ENCODE peak calls at places on chromosomes 5 and 9, in five cellular contexts. One of them, this sample, is unnamed. For H3K4me1, the result is how much of the 10 kb centered on the place peaks cover.

GRCh38 chr5:32612134-32612888 is 27.0 kb downstream of the SUB1 start:
- DNase-seq in GM23338: no peak
- DNase-seq in K562: no peak
- DNase-seq in fibroblast of lung: no peak
- DNase-seq in HCT116: no peak
- DNase-seq in this sample: peak

GRCh38 chr5:167030500-167031120 is 1260.8 kb upstream of the WWC1 start:
- DNase-seq in GM23338: peak
- DNase-seq in K562: peak
- DNase-seq in fibroblast of lung: no peak
- DNase-seq in HCT116: no peak
- DNase-seq in this sample: no peak

GRCh38 chr5:16744164-16744880 is 127.5 kb upstream of the RETREG1 start:
- DNase-seq in GM23338: no peak
- DNase-seq in K562: no peak
- DNase-seq in fibroblast of lung: no peak
- DNase-seq in HCT116: no peak
- DNase-seq in this sample: no peak

GRCh38 chr9:136760424-136760823 is 2.4 kb upstream of the LCN8 start:
- DNase-seq in GM23338: no peak
- DNase-seq in K562: no peak
- DNase-seq in fibroblast of lung: no peak
- DNase-seq in HCT116: no peak
- DNase-seq in this sample: no peak

GRCh38 chr5:177364159-177364962 is 6.6 kb downstream of the RGS14 start:
- DNase-seq in GM23338: peak
- DNase-seq in K562: no peak
- DNase-seq in fibroblast of lung: no peak
- DNase-seq in HCT116: no peak
- DNase-seq in this sample: no peak

GRCh38 chr5:167485395-167485794 is 806.0 kb upstream of the WWC1 start:
- DNase-seq in GM23338: no peak
- DNase-seq in K562: no peak
- DNase-seq in fibroblast of lung: no peak
- DNase-seq in HCT116: no peak
- DNase-seq in this sample: no peak

GRCh38 chr9:18601026-18601425 is 127.1 kb downstream of the ADAMTSL1 start:
- DNase-seq in GM23338: no peak
- DNase-seq in K562: no peak
- DNase-seq in fibroblast of lung: no peak
- DNase-seq in HCT116: no peak
- DNase-seq in this sample: no peak

GRCh38 chr5:119341452-119342349 is 14.1 kb upstream of the TNFAIP8 start:
- DNase-seq in GM23338: no peak
- DNase-seq in K562: no peak
- DNase-seq in fibroblast of lung: no peak
- DNase-seq in HCT116: no peak
- DNase-seq in this sample: no peak

GRCh38 chr5:170420809-170421412 is 31.7 kb upstream of the KCNMB1 start:
- DNase-seq in GM23338: peak
- DNase-seq in K562: peak
- DNase-seq in fibroblast of lung: peak
- DNase-seq in HCT116: peak
- DNase-seq in this sample: peak

GRCh38 chr5:135392256-135392655 is 6.8 kb downstream of the MACROH2A1 start:
- DNase-seq in GM23338: no peak
- DNase-seq in K562: no peak
- DNase-seq in fibroblast of lung: peak
- DNase-seq in HCT116: no peak
- DNase-seq in this sample: no peak

GRCh38 chr5:150734579-150735384 is 24.0 kb downstream of the DCTN4 start:
- DNase-seq in GM23338: peak
- DNase-seq in K562: peak
- DNase-seq in fibroblast of lung: no peak
- DNase-seq in HCT116: no peak
- DNase-seq in this sample: no peak

GRCh38 chr9:74100042-74100441 is 397.1 kb upstream of the RORB start:
- DNase-seq in GM23338: no peak
- DNase-seq in K562: no peak
- DNase-seq in fibroblast of lung: no peak
- DNase-seq in HCT116: no peak
- DNase-seq in this sample: no peak

GRCh38 chr5:100777680-100778281 is 125.3 kb downstream of the ST8SIA4 start:
- DNase-seq in GM23338: no peak
- DNase-seq in K562: peak
- DNase-seq in fibroblast of lung: peak
- DNase-seq in HCT116: peak
- DNase-seq in this sample: peak

GRCh38 chr9:14313378-14313940 is 482 bp downstream of the NFIB start:
- DNase-seq in GM23338: peak
- DNase-seq in K562: peak
- DNase-seq in fibroblast of lung: peak
- DNase-seq in HCT116: no peak
- DNase-seq in this sample: peak

GRCh38 chr5:179228341-179229121 is 116.7 kb downstream of the ADAMTS2 start:
- DNase-seq in GM23338: no peak
- DNase-seq in K562: no peak
- DNase-seq in fibroblast of lung: no peak
- DNase-seq in HCT116: no peak
- DNase-seq in this sample: no peak

GRCh38 chr5:80153586-80154126 is 102.2 kb downstream of the SERINC5 start:
- DNase-seq in GM23338: no peak
- DNase-seq in K562: no peak
- DNase-seq in fibroblast of lung: no peak
- DNase-seq in HCT116: no peak
- DNase-seq in this sample: no peak

GRCh38 chr5:179495906-179496455 is 54.4 kb upstream of the RUFY1 start:
- DNase-seq in GM23338: no peak
- DNase-seq in K562: no peak
- DNase-seq in fibroblast of lung: no peak
- DNase-seq in HCT116: no peak
- DNase-seq in this sample: peak

GRCh38 chr5:173397531-173397930 is 69.3 kb upstream of the STC2 start:
- DNase-seq in GM23338: no peak
- DNase-seq in K562: no peak
- DNase-seq in fibroblast of lung: peak
- DNase-seq in HCT116: no peak
- DNase-seq in this sample: no peak

GRCh38 chr9:85163415-85163814 is 493.9 kb downstream of the NTRK2 start:
- DNase-seq in GM23338: no peak
- DNase-seq in K562: no peak
- DNase-seq in fibroblast of lung: no peak
- DNase-seq in HCT116: no peak
- DNase-seq in this sample: no peak

GRCh38 chr9:133572821-133573361 is 36.3 kb downstream of the FAM163B start:
- DNase-seq in GM23338: no peak
- DNase-seq in K562: no peak
- DNase-seq in fibroblast of lung: no peak
- DNase-seq in HCT116: no peak
- DNase-seq in this sample: no peak

GRCh38 chr5:91176288-91177016 is 206.7 kb downstream of the ARRDC3 start:
- DNase-seq in GM23338: no peak
- DNase-seq in K562: no peak
- DNase-seq in fibroblast of lung: no peak
- DNase-seq in HCT116: no peak
- DNase-seq in this sample: no peak

GRCh38 chr9:109793196-109793595 is 13.2 kb downstream of the PALM2AKAP2 start:
- DNase-seq in GM23338: no peak
- DNase-seq in K562: no peak
- DNase-seq in fibroblast of lung: peak
- DNase-seq in HCT116: no peak
- DNase-seq in this sample: peak

GRCh38 chr9:104280216-104280585 is 186.1 kb downstream of the SMC2 start:
- DNase-seq in GM23338: no peak
- DNase-seq in K562: no peak
- DNase-seq in fibroblast of lung: no peak
- DNase-seq in HCT116: no peak
- DNase-seq in this sample: no peak

GRCh38 chr5:54837939-54838457 is 147.4 kb downstream of the ESM1 start:
- DNase-seq in GM23338: no peak
- DNase-seq in K562: no peak
- DNase-seq in fibroblast of lung: no peak
- DNase-seq in HCT116: no peak
- DNase-seq in this sample: no peak

GRCh38 chr5:81553570-81554212 is 159.8 kb upstream of the ACOT12 start:
- DNase-seq in GM23338: no peak
- DNase-seq in K562: no peak
- DNase-seq in fibroblast of lung: no peak
- DNase-seq in HCT116: no peak
- DNase-seq in this sample: no peak

GRCh38 chr9:114894801-114895433 is 35.5 kb downstream of the TNFSF8 start:
- DNase-seq in GM23338: peak
- DNase-seq in K562: no peak
- DNase-seq in fibroblast of lung: peak
- DNase-seq in HCT116: no peak
- DNase-seq in this sample: peak

GRCh38 chr5:88826959-88827585 is 55.9 kb downstream of the MEF2C start:
- DNase-seq in GM23338: peak
- DNase-seq in K562: peak
- DNase-seq in fibroblast of lung: peak
- DNase-seq in HCT116: peak
- DNase-seq in this sample: no peak

GRCh38 chr5:88824141-88824540 is 58.8 kb downstream of the MEF2C start:
- DNase-seq in GM23338: no peak
- DNase-seq in K562: no peak
- DNase-seq in fibroblast of lung: no peak
- DNase-seq in HCT116: no peak
- DNase-seq in this sample: no peak

GRCh38 chr5:88825782-88826110 is 57.2 kb downstream of the MEF2C start:
- DNase-seq in GM23338: no peak
- DNase-seq in K562: peak
- DNase-seq in fibroblast of lung: no peak
- DNase-seq in HCT116: no peak
- DNase-seq in this sample: no peak

GRCh38 chr5:88823201-88823600 is 59.8 kb downstream of the MEF2C start:
- DNase-seq in GM23338: no peak
- DNase-seq in K562: no peak
- DNase-seq in fibroblast of lung: no peak
- DNase-seq in HCT116: no peak
- DNase-seq in this sample: no peak

GRCh38 chr5:88824892-88825781 is 57.8 kb downstream of the MEF2C start:
- DNase-seq in GM23338: no peak
- DNase-seq in K562: no peak
- DNase-seq in fibroblast of lung: peak
- DNase-seq in HCT116: no peak
- DNase-seq in this sample: no peak
- H3K4me1 ChIP-seq in GM23338: under half
- H3K4me1 ChIP-seq in K562: under half
- H3K4me1 ChIP-seq in fibroblast of lung: under half
- H3K4me1 ChIP-seq in HCT116: under half
- H3K4me1 ChIP-seq in this sample: under half

GRCh38 chr9:2623046-2623865 is 1.7 kb downstream of the VLDLR start:
- DNase-seq in GM23338: peak
- DNase-seq in K562: no peak
- DNase-seq in fibroblast of lung: peak
- DNase-seq in HCT116: no peak
- DNase-seq in this sample: peak
- TF ChIP-seq EZH2 in GM23338: no peak
- TF ChIP-seq EZH2 in K562: no peak
- TF ChIP-seq EZH2 in fibroblast of lung: peak
- TF ChIP-seq EZH2 in HCT116: no peak
- TF ChIP-seq EZH2 in this sample: no peak

DNA sequence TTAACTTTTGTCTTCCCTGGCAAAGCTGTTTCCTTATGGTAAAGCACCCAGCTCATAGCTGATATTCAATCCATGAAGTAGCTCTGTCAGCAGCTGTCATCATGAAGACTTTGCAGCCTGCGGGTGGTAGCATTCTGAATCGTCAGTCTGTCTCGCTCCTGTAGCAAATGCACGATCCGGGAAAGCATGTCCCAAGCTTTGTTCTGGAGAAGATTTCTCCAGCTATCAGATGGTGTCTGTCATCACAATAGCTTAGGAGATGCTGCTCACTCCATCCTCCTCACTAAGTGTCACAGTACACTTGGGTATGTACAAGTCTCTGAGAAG is 191.3 kb upstream of the MSX2 start:
- DNase-seq in GM23338: no peak
- DNase-seq in K562: no peak
- DNase-seq in fibroblast of lung: no peak
- DNase-seq in HCT116: no peak
- DNase-seq in this sample: no peak
- H3K4me1 ChIP-seq in GM23338: under half
- H3K4me1 ChIP-seq in K562: under half
- H3K4me1 ChIP-seq in fibroblast of lung: under half
- H3K4me1 ChIP-seq in HCT116: half or more
- H3K4me1 ChIP-seq in this sample: half or more

GRCh38 chr5:73448072-73448432 is 525 bp downstream of the FOXD1 start:
- DNase-seq in GM23338: peak
- DNase-seq in K562: peak
- DNase-seq in fibroblast of lung: no peak
- DNase-seq in HCT116: no peak
- DNase-seq in this sample: no peak
- TF ChIP-seq EZH2 in GM23338: no peak
- TF ChIP-seq EZH2 in K562: no peak
- TF ChIP-seq EZH2 in fibroblast of lung: no peak
- TF ChIP-seq EZH2 in HCT116: no peak
- TF ChIP-seq EZH2 in this sample: no peak

GRCh38 chr5:157549954-157550549 is 25.5 kb downstream of the ADAM19 start:
- DNase-seq in GM23338: no peak
- DNase-seq in K562: no peak
- DNase-seq in fibroblast of lung: no peak
- DNase-seq in HCT116: no peak
- DNase-seq in this sample: no peak

GRCh38 chr5:157547909-157548512 is 27.6 kb downstream of the ADAM19 start:
- DNase-seq in GM23338: no peak
- DNase-seq in K562: no peak
- DNase-seq in fibroblast of lung: no peak
- DNase-seq in HCT116: no peak
- DNase-seq in this sample: no peak

GRCh38 chr5:157550668-157551067 is 24.9 kb downstream of the ADAM19 start:
- DNase-seq in GM23338: no peak
- DNase-seq in K562: no peak
- DNase-seq in fibroblast of lung: no peak
- DNase-seq in HCT116: no peak
- DNase-seq in this sample: no peak

GRCh38 chr5:157548513-157549282 is 26.9 kb downstream of the ADAM19 start:
- DNase-seq in GM23338: no peak
- DNase-seq in K562: no peak
- DNase-seq in fibroblast of lung: peak
- DNase-seq in HCT116: no peak
- DNase-seq in this sample: peak

DNA sequence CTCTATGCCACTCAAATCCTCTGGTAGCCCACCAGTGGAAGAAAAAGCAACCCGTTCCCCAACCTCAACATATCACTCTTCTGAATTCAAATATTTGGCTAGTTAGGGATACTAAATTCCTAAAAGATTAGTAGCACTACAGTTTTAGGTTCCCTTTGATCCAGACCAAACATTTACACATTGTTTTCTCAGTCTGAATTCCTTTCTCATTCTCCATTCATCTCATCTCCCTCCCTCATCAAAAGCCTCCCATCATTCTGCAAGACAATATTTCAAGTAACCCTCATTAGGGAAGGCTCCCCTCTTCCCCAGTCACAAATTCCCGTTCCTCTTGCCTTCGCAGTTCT is 26.3 kb downstream of the ADAM19 start:
- DNase-seq in GM23338: no peak
- DNase-seq in K562: no peak
- DNase-seq in fibroblast of lung: no peak
- DNase-seq in HCT116: no peak
- DNase-seq in this sample: peak
- H3K4me1 ChIP-seq in GM23338: under half
- H3K4me1 ChIP-seq in K562: under half
- H3K4me1 ChIP-seq in fibroblast of lung: half or more
- H3K4me1 ChIP-seq in HCT116: under half
- H3K4me1 ChIP-seq in this sample: under half

GRCh38 chr5:132557425-132557805 is 638 bp downstream of the RAD50 start:
- DNase-seq in GM23338: peak
- DNase-seq in K562: peak
- DNase-seq in fibroblast of lung: peak
- DNase-seq in HCT116: peak
- DNase-seq in this sample: peak
- TF ChIP-seq EZH2 in GM23338: no peak
- TF ChIP-seq EZH2 in K562: no peak
- TF ChIP-seq EZH2 in fibroblast of lung: no peak
- TF ChIP-seq EZH2 in HCT116: no peak
- TF ChIP-seq EZH2 in this sample: no peak

This sample was measured in PC-9.